ENCODE peak calls at places on chromosomes 7 and 10, in nine cellular contexts. J is SK-N-SH; O is CD4-positive, alpha-beta T cell; Z is foreskin keratinocyte; U is heart left ventricle; Q is progenitor cell of endocrine pancreas; R is A673; T is neural crest cell; L is gastrocnemius medialis. S is an unnamed sample.

GRCh38 chr10:43268491-43268890 is 1.6 kb upstream of the RASGEF1A start:
- DNase-seq in J (no peak), O (no peak), Z (no peak), U (no peak), Q (no peak), R (no peak), T (no peak), L (no peak), S (no peak)

GRCh38 chr7:156121956-156122355 is 309.7 kb upstream of the SHH start:
- DNase-seq in J (no peak), O (no peak), Z (no peak), U (no peak), Q (no peak), R (no peak), T (no peak), L (no peak), S (no peak)

GRCh38 chr7:2070151-2070763 is 162.5 kb downstream of the MAD1L1 start:
- DNase-seq in J (no peak), O (no peak), Z (no peak), U (no peak), Q (no peak), R (no peak), T (no peak), L (no peak), S (no peak)

GRCh38 chr7:26630941-26631580 is 233.3 kb downstream of the SKAP2 start:
- DNase-seq in J (no peak), O (no peak), Z (no peak), U (no peak), Q (no peak), R (no peak), T (no peak), L (no peak), S (no peak)

GRCh38 chr7:142860968-142861367 is 6.1 kb downstream of the EPHB6 start:
- DNase-seq in J (no peak), O (no peak), Z (no peak), U (no peak), Q (no peak), R (no peak), T (no peak), L (no peak), S (no peak)

GRCh38 chr7:111126987-111127386 is 36.1 kb downstream of the LRRN3 start:
- DNase-seq in J (no peak), O (no peak), Z (peak; percentile 61), U (no peak), Q (no peak), R (no peak), T (no peak), L (no peak), S (no peak)

GRCh38 chr7:20228654-20229053 is 11.5 kb upstream of the MACC1 start:
- DNase-seq in J (no peak), O (no peak), Z (no peak), U (no peak), Q (no peak), R (no peak), T (no peak), L (no peak), S (no peak)

GRCh38 chr7:99201027-99201426 is 6.9 kb downstream of the KPNA7 start:
- DNase-seq in J (no peak), O (no peak), Z (peak; percentile 99), U (no peak), Q (no peak), R (no peak), T (no peak), L (no peak), S (no peak)

GRCh38 chr10:125021686-125022374 is 79.9 kb downstream of the ZRANB1 start:
- DNase-seq in J (no peak), O (no peak), Z (no peak), U (peak; percentile 35), Q (no peak), R (no peak), T (no peak), L (no peak), S (no peak)

GRCh38 chr7:93115796-93116195 is 2.0 kb downstream of the SAMD9 start:
- DNase-seq in J (no peak), O (no peak), Z (peak; percentile 83), U (no peak), Q (no peak), R (no peak), T (no peak), L (no peak), S (no peak)

GRCh38 chr7:91397612-91398011 is 133.4 kb downstream of the FZD1 start:
- DNase-seq in J (no peak), O (no peak), Z (no peak), U (no peak), Q (no peak), R (no peak), T (no peak), L (no peak), S (no peak)

GRCh38 chr10:47372726-47373125 is 11.4 kb downstream of the ZNF488 start:
- DNase-seq in J (peak; percentile 10), O (no peak), Z (no peak), U (no peak), Q (no peak), R (no peak), T (no peak), L (no peak), S (peak; percentile 59)

GRCh38 chr10:69088471-69088769 is 517 bp downstream of the SRGN start:
- DNase-seq in J (no peak), O (no peak), Z (no peak), U (no peak), Q (no peak), R (no peak), T (no peak), L (no peak), S (no peak)

GRCh38 chr7:2203551-2204300 is 29.0 kb downstream of the MAD1L1 start:
- DNase-seq in J (peak; percentile 58), O (no peak), Z (no peak), U (peak; percentile 34), Q (no peak), R (no peak), T (no peak), L (no peak), S (no peak)

GRCh38 chr7:40799-41750 is 151.3 kb upstream of the FAM20C start:
- DNase-seq in J (no peak), O (no peak), Z (no peak), U (no peak), Q (no peak), R (no peak), T (peak; percentile 0), L (no peak), S (no peak)

GRCh38 chr10:58888957-58889356 is 287.5 kb upstream of the PHYHIPL start:
- DNase-seq in J (no peak), O (no peak), Z (no peak), U (no peak), Q (no peak), R (no peak), T (no peak), L (no peak), S (no peak)

GRCh38 chr7:87234949-87235348 is 15.4 kb upstream of the TMEM243 start:
- DNase-seq in J (no peak), O (no peak), Z (peak; percentile 27), U (no peak), Q (no peak), R (no peak), T (no peak), L (no peak), S (no peak)

GRCh38 chr10:47048533-47048905 is 137.3 kb downstream of the PTPN20 start:
- DNase-seq in J (no peak), O (no peak), Z (no peak), U (peak; percentile 64), Q (no peak), R (no peak), T (no peak), L (no peak), S (peak; percentile 86)

GRCh38 chr7:77293046-77293445 is 93.4 kb upstream of the FGL2 start:
- DNase-seq in J (no peak), O (no peak), Z (no peak), U (no peak), Q (no peak), R (no peak), T (no peak), L (no peak), S (no peak)
- TF ChIP-seq CTCF in J (peak; percentile 12), O (no peak), Z (peak; percentile 45), U (no peak), Q (peak; percentile 26), R (no peak), T (peak; percentile 20), L (no peak), S (no peak)

DNA sequence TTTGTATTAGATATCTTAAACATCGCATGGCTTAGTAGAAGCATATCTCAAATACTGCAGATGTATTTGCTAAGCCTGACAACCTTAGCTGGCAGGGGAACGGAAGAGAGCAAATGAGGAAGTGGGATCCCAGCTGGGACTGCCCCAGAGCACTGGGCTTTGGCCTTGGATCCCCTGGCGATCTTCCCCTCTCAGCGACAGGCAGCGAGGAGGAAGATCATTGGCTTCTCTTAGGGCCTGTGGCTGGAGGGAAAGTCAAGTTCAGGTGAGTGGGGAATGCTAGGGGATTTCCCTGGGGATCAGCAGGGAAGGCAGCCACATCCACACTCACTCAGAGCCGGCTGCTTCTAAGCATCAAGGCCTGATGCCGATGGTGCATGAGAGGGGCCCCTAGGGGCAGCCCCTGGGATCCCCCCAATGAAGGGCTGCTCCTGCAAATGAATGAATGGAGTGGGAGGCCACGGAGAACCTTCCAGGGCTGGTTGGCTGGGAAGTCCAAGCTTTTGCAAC is 42.0 kb downstream of the LYZL2 start:
- DNase-seq in J (no peak), O (no peak), Z (no peak), U (peak; percentile 67), Q (no peak), R (no peak), T (no peak), L (peak; percentile 9), S (no peak)
- TF ChIP-seq CTCF in J (no peak), O (no peak), Z (no peak), U (no peak), Q (peak; percentile 9), R (no peak), T (no peak), L (no peak), S (no peak)

DNA sequence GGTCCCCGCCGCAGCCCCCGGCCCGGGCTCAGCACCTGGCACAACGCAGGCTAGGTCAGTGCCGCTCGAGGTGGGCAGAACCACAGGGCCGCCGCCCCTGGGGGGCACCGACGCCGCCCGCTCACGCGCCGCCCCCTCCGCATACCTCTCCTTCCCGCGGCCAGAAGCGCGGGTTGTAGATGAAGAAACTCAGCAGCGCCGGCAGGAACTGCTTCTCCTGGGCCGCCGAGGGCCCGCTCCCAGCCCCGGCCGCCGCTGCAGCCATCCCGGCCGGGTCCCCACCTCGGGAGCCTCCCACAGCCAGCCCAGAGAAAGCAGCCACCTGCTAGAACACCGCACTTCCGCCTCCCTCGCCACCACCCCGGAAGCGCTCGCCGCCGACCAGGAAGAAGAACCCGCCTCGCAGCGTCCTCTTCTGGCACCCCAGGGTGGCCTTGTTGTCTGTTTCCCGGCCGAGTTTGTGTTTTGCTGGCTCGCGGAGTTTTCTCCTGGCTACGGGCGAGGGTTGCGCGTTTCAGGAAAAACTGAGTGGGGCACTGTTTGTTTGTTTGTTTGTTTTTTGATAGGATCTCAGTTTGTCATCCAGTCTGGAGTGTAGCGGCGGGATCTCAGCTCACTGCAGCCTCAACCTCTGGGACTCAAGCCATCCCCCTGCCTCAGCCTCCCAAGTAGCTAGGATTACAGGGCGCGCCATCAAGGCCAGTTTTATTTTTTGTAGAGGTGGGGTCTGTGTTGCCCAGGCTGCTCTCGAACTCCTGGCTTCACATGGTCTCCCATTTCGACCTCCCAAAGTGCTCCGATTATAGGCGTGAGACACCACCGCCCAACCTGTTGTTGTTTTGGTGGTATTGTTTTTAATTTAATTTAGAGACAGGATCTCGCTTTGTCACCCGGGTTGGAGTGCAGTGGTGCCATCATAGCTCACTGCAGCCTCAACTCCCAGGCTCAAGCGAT is 17.7 kb downstream of the OCM2 start:
- DNase-seq in J (peak; percentile 95), O (peak; percentile 80), Z (peak; percentile 60), U (peak; percentile 91), Q (peak; percentile 26), R (peak; percentile 87), T (peak; percentile 32), L (peak; percentile 46), S (no peak)
- TF ChIP-seq CTCF in J (peak; percentile 51), O (peak; percentile 28), Z (peak; percentile 62), U (peak; percentile 32), Q (peak; percentile 20), R (peak; percentile 53), T (no peak), L (no peak), S (peak; percentile 64)

GRCh38 chr10:105691811-105692210 is 1050.7 kb downstream of the SORCS3 start:
- DNase-seq in J (peak; percentile 15), O (no peak), Z (no peak), U (no peak), Q (no peak), R (peak; percentile 62), T (peak; percentile 11), L (no peak), S (no peak)
- TF ChIP-seq CTCF in J (no peak), O (no peak), Z (no peak), U (peak; percentile 15), Q (peak; percentile 59), R (peak; percentile 67), T (peak; percentile 71), L (no peak), S (peak; percentile 25)

S was measured in chondrocyte.